ENCODE peak calls at places on chromosomes 5 and 9, in four cellular contexts. One of them, this sample, is unnamed.

GRCh38 chr5:50553560-50553984 is 112.5 kb upstream of the EMB start:
- DNase-seq in stimulated activated naive CD8-positive, alpha-beta T cell treated with anti-CD3 and anti-CD28 coated beads, Interleukin-15, Interleukin-2, amounts not matched to agents 100 U/mL and 50 U/mL, for 24 hours: no peak
- DNase-seq in activated CD8-positive, alpha-beta T cell treated with anti-CD3 and anti-CD28 coated beads for 36 hours: no peak
- DNase-seq in CD8-positive, alpha-beta memory T cell: no peak
- DNase-seq in this sample: peak

GRCh38 chr5:59081693-59082092 is 498.8 kb downstream of the RAB3C start:
- DNase-seq in stimulated activated naive CD8-positive, alpha-beta T cell treated with anti-CD3 and anti-CD28 coated beads, Interleukin-15, Interleukin-2, amounts not matched to agents 100 U/mL and 50 U/mL, for 24 hours: no peak
- DNase-seq in activated CD8-positive, alpha-beta T cell treated with anti-CD3 and anti-CD28 coated beads for 36 hours: no peak
- DNase-seq in CD8-positive, alpha-beta memory T cell: no peak
- DNase-seq in this sample: no peak

GRCh38 chr9:129768486-129768885 is 15.6 kb upstream of the PTGES start:
- DNase-seq in stimulated activated naive CD8-positive, alpha-beta T cell treated with anti-CD3 and anti-CD28 coated beads, Interleukin-15, Interleukin-2, amounts not matched to agents 100 U/mL and 50 U/mL, for 24 hours: no peak
- DNase-seq in activated CD8-positive, alpha-beta T cell treated with anti-CD3 and anti-CD28 coated beads for 36 hours: no peak
- DNase-seq in CD8-positive, alpha-beta memory T cell: no peak
- DNase-seq in this sample: no peak

GRCh38 chr9:93262537-93263310 is 78.8 kb downstream of the WNK2 start:
- DNase-seq in stimulated activated naive CD8-positive, alpha-beta T cell treated with anti-CD3 and anti-CD28 coated beads, Interleukin-15, Interleukin-2, amounts not matched to agents 100 U/mL and 50 U/mL, for 24 hours: no peak
- DNase-seq in activated CD8-positive, alpha-beta T cell treated with anti-CD3 and anti-CD28 coated beads for 36 hours: no peak
- DNase-seq in CD8-positive, alpha-beta memory T cell: no peak
- DNase-seq in this sample: no peak

GRCh38 chr5:148297695-148298094 is 14.5 kb upstream of the SPINK7 start:
- DNase-seq in stimulated activated naive CD8-positive, alpha-beta T cell treated with anti-CD3 and anti-CD28 coated beads, Interleukin-15, Interleukin-2, amounts not matched to agents 100 U/mL and 50 U/mL, for 24 hours: no peak
- DNase-seq in activated CD8-positive, alpha-beta T cell treated with anti-CD3 and anti-CD28 coated beads for 36 hours: no peak
- DNase-seq in CD8-positive, alpha-beta memory T cell: no peak
- DNase-seq in this sample: peak

GRCh38 chr9:96219615-96220257 is 82.2 kb downstream of the HSD17B3 start:
- DNase-seq in stimulated activated naive CD8-positive, alpha-beta T cell treated with anti-CD3 and anti-CD28 coated beads, Interleukin-15, Interleukin-2, amounts not matched to agents 100 U/mL and 50 U/mL, for 24 hours: peak
- DNase-seq in activated CD8-positive, alpha-beta T cell treated with anti-CD3 and anti-CD28 coated beads for 36 hours: peak
- DNase-seq in CD8-positive, alpha-beta memory T cell: peak
- DNase-seq in this sample: peak

GRCh38 chr9:134489621-134490380 is 151.8 kb upstream of the COL5A1 start:
- DNase-seq in stimulated activated naive CD8-positive, alpha-beta T cell treated with anti-CD3 and anti-CD28 coated beads, Interleukin-15, Interleukin-2, amounts not matched to agents 100 U/mL and 50 U/mL, for 24 hours: no peak
- DNase-seq in activated CD8-positive, alpha-beta T cell treated with anti-CD3 and anti-CD28 coated beads for 36 hours: no peak
- DNase-seq in CD8-positive, alpha-beta memory T cell: no peak
- DNase-seq in this sample: no peak

GRCh38 chr9:15501179-15501578 is 9.6 kb downstream of the PSIP1 start:
- DNase-seq in stimulated activated naive CD8-positive, alpha-beta T cell treated with anti-CD3 and anti-CD28 coated beads, Interleukin-15, Interleukin-2, amounts not matched to agents 100 U/mL and 50 U/mL, for 24 hours: no peak
- DNase-seq in activated CD8-positive, alpha-beta T cell treated with anti-CD3 and anti-CD28 coated beads for 36 hours: no peak
- DNase-seq in CD8-positive, alpha-beta memory T cell: no peak
- DNase-seq in this sample: no peak

GRCh38 chr5:111830333-111830732 is 73.3 kb upstream of the NREP start:
- DNase-seq in stimulated activated naive CD8-positive, alpha-beta T cell treated with anti-CD3 and anti-CD28 coated beads, Interleukin-15, Interleukin-2, amounts not matched to agents 100 U/mL and 50 U/mL, for 24 hours: no peak
- DNase-seq in activated CD8-positive, alpha-beta T cell treated with anti-CD3 and anti-CD28 coated beads for 36 hours: no peak
- DNase-seq in CD8-positive, alpha-beta memory T cell: no peak
- DNase-seq in this sample: peak

GRCh38 chr9:83688921-83689320 is 18.8 kb downstream of the UBQLN1 start:
- DNase-seq in stimulated activated naive CD8-positive, alpha-beta T cell treated with anti-CD3 and anti-CD28 coated beads, Interleukin-15, Interleukin-2, amounts not matched to agents 100 U/mL and 50 U/mL, for 24 hours: no peak
- DNase-seq in activated CD8-positive, alpha-beta T cell treated with anti-CD3 and anti-CD28 coated beads for 36 hours: no peak
- DNase-seq in CD8-positive, alpha-beta memory T cell: no peak
- DNase-seq in this sample: no peak

GRCh38 chr9:117284414-117284813 is 130.4 kb downstream of the ASTN2 start:
- DNase-seq in stimulated activated naive CD8-positive, alpha-beta T cell treated with anti-CD3 and anti-CD28 coated beads, Interleukin-15, Interleukin-2, amounts not matched to agents 100 U/mL and 50 U/mL, for 24 hours: no peak
- DNase-seq in activated CD8-positive, alpha-beta T cell treated with anti-CD3 and anti-CD28 coated beads for 36 hours: no peak
- DNase-seq in CD8-positive, alpha-beta memory T cell: no peak
- DNase-seq in this sample: no peak

GRCh38 chr9:99749641-99750040 is 72.0 kb upstream of the NR4A3 start:
- DNase-seq in stimulated activated naive CD8-positive, alpha-beta T cell treated with anti-CD3 and anti-CD28 coated beads, Interleukin-15, Interleukin-2, amounts not matched to agents 100 U/mL and 50 U/mL, for 24 hours: no peak
- DNase-seq in activated CD8-positive, alpha-beta T cell treated with anti-CD3 and anti-CD28 coated beads for 36 hours: no peak
- DNase-seq in CD8-positive, alpha-beta memory T cell: no peak
- DNase-seq in this sample: no peak

GRCh38 chr5:35618297-35618636 is 604 bp downstream of the SPEF2 start:
- DNase-seq in stimulated activated naive CD8-positive, alpha-beta T cell treated with anti-CD3 and anti-CD28 coated beads, Interleukin-15, Interleukin-2, amounts not matched to agents 100 U/mL and 50 U/mL, for 24 hours: no peak
- DNase-seq in activated CD8-positive, alpha-beta T cell treated with anti-CD3 and anti-CD28 coated beads for 36 hours: no peak
- DNase-seq in CD8-positive, alpha-beta memory T cell: no peak
- DNase-seq in this sample: no peak

GRCh38 chr9:105697871-105698270 is 3.5 kb downstream of the TMEM38B start:
- DNase-seq in stimulated activated naive CD8-positive, alpha-beta T cell treated with anti-CD3 and anti-CD28 coated beads, Interleukin-15, Interleukin-2, amounts not matched to agents 100 U/mL and 50 U/mL, for 24 hours: no peak
- DNase-seq in activated CD8-positive, alpha-beta T cell treated with anti-CD3 and anti-CD28 coated beads for 36 hours: no peak
- DNase-seq in CD8-positive, alpha-beta memory T cell: no peak
- DNase-seq in this sample: no peak

GRCh38 chr9:38311382-38312270 is 80.9 kb upstream of the ALDH1B1 start:
- DNase-seq in stimulated activated naive CD8-positive, alpha-beta T cell treated with anti-CD3 and anti-CD28 coated beads, Interleukin-15, Interleukin-2, amounts not matched to agents 100 U/mL and 50 U/mL, for 24 hours: no peak
- DNase-seq in activated CD8-positive, alpha-beta T cell treated with anti-CD3 and anti-CD28 coated beads for 36 hours: no peak
- DNase-seq in CD8-positive, alpha-beta memory T cell: no peak
- DNase-seq in this sample: no peak

GRCh38 chr9:117414220-117414905 is 494 bp downstream of the ASTN2 start:
- DNase-seq in stimulated activated naive CD8-positive, alpha-beta T cell treated with anti-CD3 and anti-CD28 coated beads, Interleukin-15, Interleukin-2, amounts not matched to agents 100 U/mL and 50 U/mL, for 24 hours: peak
- DNase-seq in activated CD8-positive, alpha-beta T cell treated with anti-CD3 and anti-CD28 coated beads for 36 hours: no peak
- DNase-seq in CD8-positive, alpha-beta memory T cell: no peak
- DNase-seq in this sample: no peak

GRCh38 chr5:59042683-59043082 is 459.8 kb downstream of the RAB3C start:
- DNase-seq in stimulated activated naive CD8-positive, alpha-beta T cell treated with anti-CD3 and anti-CD28 coated beads, Interleukin-15, Interleukin-2, amounts not matched to agents 100 U/mL and 50 U/mL, for 24 hours: peak
- DNase-seq in activated CD8-positive, alpha-beta T cell treated with anti-CD3 and anti-CD28 coated beads for 36 hours: peak
- DNase-seq in CD8-positive, alpha-beta memory T cell: no peak
- DNase-seq in this sample: no peak

This sample was measured in MCF 10A.